ENCODE peak calls at places on chromosome 15, in four cellular contexts. One of them, this sample, is unnamed. For H3K4me1 and H3K79me2, the result is how much of the 10 kb centered on the place peaks cover.

GRCh38 chr15:92617197-92618037 is 38.2 kb downstream of the FAM174B start:
- DNase-seq in trophoblast cell: peak
- DNase-seq in H1: no peak
- DNase-seq in H9: no peak
- DNase-seq in this sample: peak

GRCh38 chr15:70829366-70830166 is 24.4 kb downstream of the LARP6 start:
- DNase-seq in H9: no peak
- DNase-seq in H1: no peak
- DNase-seq in trophoblast cell: no peak
- DNase-seq in this sample: no peak

GRCh38 chr15:36907295-36907694 is 193.1 kb downstream of the MEIS2 start:
- DNase-seq in H9: no peak
- DNase-seq in trophoblast cell: no peak
- DNase-seq in H1: no peak
- DNase-seq in this sample: peak

GRCh38 chr15:77631790-77632551 is 741 bp downstream of the LINGO1 start:
- DNase-seq in trophoblast cell: no peak
- DNase-seq in H1: peak
- DNase-seq in H9: peak
- DNase-seq in this sample: peak

GRCh38 chr15:100703032-100703578 is 100.7 kb downstream of the ASB7 start:
- DNase-seq in trophoblast cell: no peak
- DNase-seq in H9: no peak
- DNase-seq in H1: no peak
- DNase-seq in this sample: peak

GRCh38 chr15:34023932-34024331 is 15.1 kb downstream of the AVEN start:
- DNase-seq in H1: no peak
- DNase-seq in H9: no peak
- DNase-seq in trophoblast cell: no peak
- DNase-seq in this sample: no peak

GRCh38 chr15:35168464-35168863 is 83.4 kb upstream of the NANOGP8 start:
- DNase-seq in H9: no peak
- DNase-seq in H1: no peak
- DNase-seq in trophoblast cell: no peak
- DNase-seq in this sample: no peak

GRCh38 chr15:59298255-59298856 is 74.3 kb downstream of the MYO1E start:
- DNase-seq in H1: no peak
- DNase-seq in H9: no peak
- DNase-seq in trophoblast cell: peak
- DNase-seq in this sample: peak

GRCh38 chr15:52287114-52287513 is 8.5 kb downstream of the MYO5C start:
- DNase-seq in H9: no peak
- DNase-seq in trophoblast cell: no peak
- DNase-seq in H1: peak
- DNase-seq in this sample: no peak

GRCh38 chr15:68354268-68354667 is 76.7 kb downstream of the FEM1B start:
- DNase-seq in trophoblast cell: no peak
- DNase-seq in H9: no peak
- DNase-seq in H1: no peak
- DNase-seq in this sample: no peak

GRCh38 chr15:69474291-69474690 is 21.7 kb downstream of the RPLP1 start:
- DNase-seq in H1: no peak
- DNase-seq in H9: no peak
- DNase-seq in trophoblast cell: peak
- DNase-seq in this sample: no peak

GRCh38 chr15:62658498-62658897 is 384.0 kb upstream of the TPM1 start:
- DNase-seq in H1: no peak
- DNase-seq in H9: no peak
- DNase-seq in trophoblast cell: peak
- DNase-seq in this sample: peak

GRCh38 chr15:49674370-49674769 is 53.5 kb downstream of the DTWD1 start:
- DNase-seq in trophoblast cell: no peak
- DNase-seq in H1: no peak
- DNase-seq in H9: no peak
- DNase-seq in this sample: no peak

GRCh38 chr15:37102315-37103021 is 2.1 kb upstream of the MEIS2 start:
- DNase-seq in trophoblast cell: peak
- DNase-seq in H1: peak
- DNase-seq in H9: peak
- DNase-seq in this sample: peak

GRCh38 chr15:101684384-101684783 is 32.2 kb upstream of the TM2D3 start:
- DNase-seq in trophoblast cell: peak
- DNase-seq in H1: no peak
- DNase-seq in H9: no peak
- DNase-seq in this sample: no peak

GRCh38 chr15:86162172-86162591 is 82.5 kb downstream of the AGBL1 start:
- DNase-seq in H9: no peak
- DNase-seq in H1: no peak
- DNase-seq in trophoblast cell: no peak
- DNase-seq in this sample: no peak

GRCh38 chr15:62323353-62323752 is 158.3 kb upstream of the C2CD4B start:
- DNase-seq in trophoblast cell: no peak
- DNase-seq in H1: no peak
- DNase-seq in H9: peak
- DNase-seq in this sample: peak

GRCh38 chr15:80468776-80469175 is 64.6 kb downstream of the ARNT2 start:
- DNase-seq in trophoblast cell: no peak
- DNase-seq in H1: no peak
- DNase-seq in H9: no peak
- DNase-seq in this sample: no peak

GRCh38 chr15:28260722-28261121 is 61.3 kb downstream of the HERC2 start:
- DNase-seq in H9: peak
- DNase-seq in H1: no peak
- DNase-seq in trophoblast cell: no peak
- DNase-seq in this sample: peak

GRCh38 chr15:85813234-85813633 is 18.5 kb upstream of the KLHL25 start:
- DNase-seq in H9: no peak
- DNase-seq in H1: no peak
- DNase-seq in trophoblast cell: no peak
- DNase-seq in this sample: no peak

GRCh38 chr15:36544518-36545383 is 34.7 kb upstream of the CDIN1 start:
- DNase-seq in trophoblast cell: no peak
- DNase-seq in H1: no peak
- DNase-seq in H9: no peak
- DNase-seq in this sample: peak

GRCh38 chr15:91289324-91289723 is 189.3 kb downstream of the SV2B start:
- DNase-seq in trophoblast cell: no peak
- DNase-seq in H1: no peak
- DNase-seq in H9: peak
- DNase-seq in this sample: peak

GRCh38 chr15:36371509-36371908 is 207.9 kb upstream of the CDIN1 start:
- DNase-seq in H1: no peak
- DNase-seq in H9: no peak
- DNase-seq in trophoblast cell: no peak
- DNase-seq in this sample: no peak

GRCh38 chr15:89016549-89017041 is 71.7 kb upstream of the ABHD2 start:
- DNase-seq in H9: no peak
- DNase-seq in H1: no peak
- DNase-seq in trophoblast cell: peak
- DNase-seq in this sample: peak

GRCh38 chr15:57025264-57025939 is 107.0 kb downstream of the TCF12 start:
- DNase-seq in H9: no peak
- DNase-seq in H1: no peak
- DNase-seq in trophoblast cell: peak
- DNase-seq in this sample: no peak

GRCh38 chr15:50055333-50056278 is 63.4 kb downstream of the ATP8B4 start:
- DNase-seq in trophoblast cell: peak
- DNase-seq in H9: no peak
- DNase-seq in H1: no peak
- DNase-seq in this sample: no peak

GRCh38 chr15:94576889-94577533 is 345.6 kb downstream of the MCTP2 start:
- DNase-seq in H1: peak
- DNase-seq in trophoblast cell: peak
- DNase-seq in H9: peak
- DNase-seq in this sample: peak

GRCh38 chr15:85708402-85708932 is 86.3 kb downstream of the KLHL25 start:
- DNase-seq in trophoblast cell: no peak
- DNase-seq in H1: no peak
- DNase-seq in H9: no peak
- DNase-seq in this sample: no peak

GRCh38 chr15:59244337-59244736 is 37.7 kb downstream of the LDHAL6B start:
- DNase-seq in H1: no peak
- DNase-seq in H9: no peak
- DNase-seq in trophoblast cell: no peak
- DNase-seq in this sample: no peak

GRCh38 chr15:39248204-39248603 is 332.7 kb upstream of the THBS1 start:
- DNase-seq in trophoblast cell: no peak
- DNase-seq in H9: no peak
- DNase-seq in H1: no peak
- DNase-seq in this sample: no peak
- H3K4me1 ChIP-seq in trophoblast cell: under half
- H3K4me1 ChIP-seq in H9: under half
- H3K4me1 ChIP-seq in H1: under half
- H3K4me1 ChIP-seq in this sample: under half

GRCh38 chr15:41019174-41019573 is 65.9 kb downstream of the CHAC1 start:
- DNase-seq in H1: no peak
- DNase-seq in trophoblast cell: no peak
- DNase-seq in H9: no peak
- DNase-seq in this sample: no peak

GRCh38 chr15:41020829-41021228 is 67.6 kb downstream of the CHAC1 start:
- DNase-seq in trophoblast cell: no peak
- DNase-seq in H9: no peak
- DNase-seq in H1: no peak
- DNase-seq in this sample: peak

GRCh38 chr15:41018534-41018933 is 65.3 kb downstream of the CHAC1 start:
- DNase-seq in H1: no peak
- DNase-seq in H9: no peak
- DNase-seq in trophoblast cell: peak
- DNase-seq in this sample: peak

GRCh38 chr15:41022487-41023090 is 69.3 kb downstream of the CHAC1 start:
- DNase-seq in trophoblast cell: peak
- DNase-seq in H9: peak
- DNase-seq in H1: peak
- DNase-seq in this sample: peak

GRCh38 chr15:41020311-41020710 is 67.0 kb downstream of the CHAC1 start:
- DNase-seq in trophoblast cell: peak
- DNase-seq in H9: no peak
- DNase-seq in H1: no peak
- DNase-seq in this sample: peak
- H2BK120ac ChIP-seq in trophoblast cell: no peak
- H2BK120ac ChIP-seq in H9: no peak
- H2BK120ac ChIP-seq in H1: no peak
- H2BK120ac ChIP-seq in this sample: no peak

GRCh38 chr15:78898540-78898939 is 25.9 kb downstream of the MORF4L1 start:
- DNase-seq in H9: no peak
- DNase-seq in H1: no peak
- DNase-seq in trophoblast cell: peak
- DNase-seq in this sample: no peak

GRCh38 chr15:78893538-78893937 is 20.8 kb downstream of the MORF4L1 start:
- DNase-seq in trophoblast cell: peak
- DNase-seq in H1: no peak
- DNase-seq in H9: no peak
- DNase-seq in this sample: no peak

GRCh38 chr15:78895411-78895810 is 22.7 kb downstream of the MORF4L1 start:
- DNase-seq in H1: no peak
- DNase-seq in trophoblast cell: no peak
- DNase-seq in H9: no peak
- DNase-seq in this sample: no peak
- H3K79me2 ChIP-seq in H1: half or more
- H3K79me2 ChIP-seq in trophoblast cell: under half
- H3K79me2 ChIP-seq in H9: under half
- H3K79me2 ChIP-seq in this sample: under half

GRCh38 chr15:78854973-78855372 is 17.7 kb upstream of the MORF4L1 start:
- DNase-seq in H1: no peak
- DNase-seq in trophoblast cell: no peak
- DNase-seq in H9: no peak
- DNase-seq in this sample: no peak

GRCh38 chr15:78855746-78856145 is 16.9 kb upstream of the MORF4L1 start:
- DNase-seq in trophoblast cell: peak
- DNase-seq in H1: no peak
- DNase-seq in H9: no peak
- DNase-seq in this sample: no peak

GRCh38 chr15:78850926-78851600 is 21.6 kb upstream of the MORF4L1 start:
- DNase-seq in trophoblast cell: no peak
- DNase-seq in H9: peak
- DNase-seq in H1: no peak
- DNase-seq in this sample: no peak

GRCh38 chr15:78853500-78853899 is 19.2 kb upstream of the MORF4L1 start:
- DNase-seq in trophoblast cell: no peak
- DNase-seq in H1: no peak
- DNase-seq in H9: no peak
- DNase-seq in this sample: no peak

DNA sequence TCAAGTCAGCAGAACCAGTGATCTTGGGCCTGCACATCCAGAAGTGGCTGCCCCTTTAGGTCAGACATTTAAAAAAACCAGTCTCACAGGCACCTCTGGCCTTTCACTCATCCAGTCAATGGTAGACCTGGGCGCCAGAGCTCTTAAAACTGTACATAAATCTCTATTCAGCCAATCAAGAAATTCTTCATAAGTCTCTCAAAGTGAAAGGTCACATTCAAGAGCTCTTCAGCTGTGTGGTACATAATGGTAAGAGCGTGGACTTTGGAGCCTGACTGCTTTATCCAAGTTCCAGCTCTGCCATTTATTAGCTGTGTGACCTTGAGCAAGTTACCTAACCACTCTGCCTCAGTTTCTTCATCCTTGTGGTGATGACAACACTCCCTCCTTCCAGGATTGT is 22.3 kb upstream of the MORF4L1 start:
- DNase-seq in H9: no peak
- DNase-seq in H1: no peak
- DNase-seq in trophoblast cell: no peak
- DNase-seq in this sample: no peak
- H3K4me1 ChIP-seq in H9: under half
- H3K4me1 ChIP-seq in H1: under half
- H3K4me1 ChIP-seq in trophoblast cell: under half
- H3K4me1 ChIP-seq in this sample: under half